ENCODE peak calls at places on chromosomes 7 and 10, in four cellular contexts. One of them, this sample, is unnamed.

GRCh38 chr7:4682621-4683042 is 537 bp downstream of the FOXK1 start:
- DNase-seq in H1: no peak
- DNase-seq in H9: peak; percentile 37
- DNase-seq in mesendoderm: peak; percentile 63
- DNase-seq in this sample: peak; percentile 55

GRCh38 chr7:2495402-2496309 is 19.5 kb upstream of the GRIFIN start:
- DNase-seq in H1: no peak
- DNase-seq in H9: no peak
- DNase-seq in mesendoderm: peak; percentile 73
- DNase-seq in this sample: no peak

GRCh38 chr7:67518580-67518979 is 521.9 kb downstream of the TYW1 start:
- DNase-seq in H1: no peak
- DNase-seq in mesendoderm: no peak
- DNase-seq in H9: no peak
- DNase-seq in this sample: no peak

GRCh38 chr10:80491251-80492102 is 37.4 kb downstream of the TSPAN14 start:
- DNase-seq in H1: no peak
- DNase-seq in H9: no peak
- DNase-seq in mesendoderm: no peak
- DNase-seq in this sample: no peak

GRCh38 chr7:42407311-42407710 is 170.3 kb upstream of the GLI3 start:
- DNase-seq in mesendoderm: no peak
- DNase-seq in H1: no peak
- DNase-seq in H9: no peak
- DNase-seq in this sample: peak; percentile 61

GRCh38 chr7:40918701-40919271 is 784.0 kb downstream of the SUGCT start:
- DNase-seq in mesendoderm: no peak
- DNase-seq in H9: no peak
- DNase-seq in H1: no peak
- DNase-seq in this sample: peak; percentile 95

GRCh38 chr7:27779873-27780272 is 39.9 kb downstream of the TAX1BP1 start:
- DNase-seq in H9: no peak
- DNase-seq in mesendoderm: no peak
- DNase-seq in H1: no peak
- DNase-seq in this sample: no peak

GRCh38 chr7:140863867-140864266 is 60.9 kb downstream of the BRAF start:
- DNase-seq in H1: no peak
- DNase-seq in H9: no peak
- DNase-seq in mesendoderm: no peak
- DNase-seq in this sample: no peak

GRCh38 chr10:32379314-32379949 is 32.5 kb upstream of the EPC1 start:
- DNase-seq in mesendoderm: peak; percentile 85
- DNase-seq in H9: peak; percentile 36
- DNase-seq in H1: no peak
- DNase-seq in this sample: no peak

GRCh38 chr10:124916098-124916584 is 25.8 kb upstream of the ZRANB1 start:
- DNase-seq in H1: no peak
- DNase-seq in H9: no peak
- DNase-seq in mesendoderm: no peak
- DNase-seq in this sample: no peak

GRCh38 chr10:124916585-124917167 is 25.2 kb upstream of the ZRANB1 start:
- DNase-seq in mesendoderm: peak; percentile 98
- DNase-seq in H9: peak; percentile 96
- DNase-seq in H1: peak; percentile 84
- DNase-seq in this sample: peak; percentile 99

GRCh38 chr10:124917939-124918830 is 23.7 kb upstream of the ZRANB1 start:
- DNase-seq in mesendoderm: no peak
- DNase-seq in H9: no peak
- DNase-seq in H1: no peak
- DNase-seq in this sample: no peak

GRCh38 chr10:124918906-124919305 is 23.0 kb upstream of the ZRANB1 start:
- DNase-seq in mesendoderm: no peak
- DNase-seq in H9: no peak
- DNase-seq in H1: no peak
- DNase-seq in this sample: no peak

DNA sequence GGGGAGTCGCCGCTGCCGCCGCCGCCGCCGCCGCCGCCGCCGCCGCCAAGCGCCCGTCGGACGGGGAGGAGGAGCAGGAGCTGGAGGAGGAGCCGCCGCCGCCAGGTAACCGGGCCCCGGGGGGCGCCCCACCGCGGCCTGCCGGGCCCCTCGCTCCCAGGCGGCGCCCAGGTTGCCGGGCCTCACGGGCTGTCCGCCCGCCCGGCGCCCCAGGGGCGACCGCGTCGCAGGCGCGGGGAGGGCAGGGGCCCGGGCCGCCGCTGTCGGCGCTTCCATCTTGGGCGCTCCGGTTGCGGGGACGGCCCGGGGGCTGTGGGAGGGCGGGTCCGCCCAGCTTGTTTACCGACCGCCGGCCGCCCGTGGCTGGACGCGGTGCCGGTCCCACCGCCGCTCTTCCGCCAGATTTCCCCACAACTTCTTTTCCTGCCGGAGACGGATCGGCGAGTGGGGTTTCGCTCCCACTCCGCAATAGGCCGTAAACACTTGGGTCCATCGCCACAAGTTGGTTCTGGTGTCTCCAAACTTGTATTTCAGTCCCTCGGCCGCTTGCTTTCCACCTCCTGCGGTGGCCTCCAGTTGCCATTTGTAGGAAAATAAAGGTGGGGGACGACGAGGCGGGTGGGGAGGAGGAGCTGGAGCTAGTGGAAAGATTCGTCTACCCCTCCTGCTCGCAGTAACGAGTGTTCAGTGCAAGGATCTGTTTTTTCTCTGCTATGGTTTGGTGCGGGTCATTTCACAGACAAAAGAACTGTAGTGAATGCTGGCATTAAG is 24.6 kb upstream of the ZRANB1 start:
- DNase-seq in H1: no peak
- DNase-seq in mesendoderm: peak; percentile 70
- DNase-seq in H9: peak; percentile 43
- DNase-seq in this sample: peak; percentile 67
- H3K79me2 ChIP-seq in H1: peaks cover 55% of the 10 kb centered on the region
- H3K79me2 ChIP-seq in mesendoderm: peaks cover 46% of the 10 kb centered on the region
- H3K79me2 ChIP-seq in H9: peaks cover 42% of the 10 kb centered on the region
- H3K79me2 ChIP-seq in this sample: peaks cover 31% of the 10 kb centered on the region

DNA sequence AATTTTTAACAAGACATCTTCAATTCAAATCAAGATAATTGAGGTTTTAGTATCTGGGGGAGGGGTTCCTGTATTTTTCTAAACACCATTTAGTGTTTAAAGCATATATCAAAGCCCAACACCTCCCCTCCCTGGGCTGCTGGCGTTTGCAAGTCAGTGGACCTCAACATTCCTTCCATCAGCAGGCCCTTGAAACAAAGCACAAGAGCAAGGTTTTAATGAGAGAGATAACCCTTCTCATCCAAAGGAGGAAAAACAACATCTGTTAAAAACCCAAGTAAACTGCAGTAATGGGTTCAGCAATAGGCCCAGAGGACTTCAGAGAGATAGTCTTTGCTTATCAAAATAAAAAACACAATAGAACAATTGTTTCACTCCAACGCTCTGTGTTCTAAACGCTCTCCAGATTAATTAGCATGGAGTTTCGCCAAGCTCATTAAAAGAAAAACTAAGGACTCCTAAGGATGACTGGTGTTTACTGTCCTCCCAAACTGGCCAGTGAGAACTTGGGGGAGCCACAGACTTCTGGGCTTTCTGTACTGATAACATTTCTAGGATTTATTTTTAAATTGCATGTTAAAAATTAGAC is 2.5 kb downstream of the JCAD start:
- DNase-seq in H1: no peak
- DNase-seq in mesendoderm: peak; percentile 96
- DNase-seq in H9: no peak
- DNase-seq in this sample: no peak
- H2AK5ac ChIP-seq in H1: no peak overlapping the region
- H2AK5ac ChIP-seq in mesendoderm: no peak overlapping the region
- H2AK5ac ChIP-seq in H9: no peak overlapping the region
- H2AK5ac ChIP-seq in this sample: no peak overlapping the region

GRCh38 chr7:50697686-50698085 is 85.0 kb downstream of the GRB10 start:
- DNase-seq in mesendoderm: no peak
- DNase-seq in H1: no peak
- DNase-seq in H9: no peak
- DNase-seq in this sample: no peak
- H4K8ac ChIP-seq in mesendoderm: no peak overlapping the region
- H4K8ac ChIP-seq in H1: no peak overlapping the region
- H4K8ac ChIP-seq in H9: no peak overlapping the region
- H4K8ac ChIP-seq in this sample: no peak overlapping the region

DNA sequence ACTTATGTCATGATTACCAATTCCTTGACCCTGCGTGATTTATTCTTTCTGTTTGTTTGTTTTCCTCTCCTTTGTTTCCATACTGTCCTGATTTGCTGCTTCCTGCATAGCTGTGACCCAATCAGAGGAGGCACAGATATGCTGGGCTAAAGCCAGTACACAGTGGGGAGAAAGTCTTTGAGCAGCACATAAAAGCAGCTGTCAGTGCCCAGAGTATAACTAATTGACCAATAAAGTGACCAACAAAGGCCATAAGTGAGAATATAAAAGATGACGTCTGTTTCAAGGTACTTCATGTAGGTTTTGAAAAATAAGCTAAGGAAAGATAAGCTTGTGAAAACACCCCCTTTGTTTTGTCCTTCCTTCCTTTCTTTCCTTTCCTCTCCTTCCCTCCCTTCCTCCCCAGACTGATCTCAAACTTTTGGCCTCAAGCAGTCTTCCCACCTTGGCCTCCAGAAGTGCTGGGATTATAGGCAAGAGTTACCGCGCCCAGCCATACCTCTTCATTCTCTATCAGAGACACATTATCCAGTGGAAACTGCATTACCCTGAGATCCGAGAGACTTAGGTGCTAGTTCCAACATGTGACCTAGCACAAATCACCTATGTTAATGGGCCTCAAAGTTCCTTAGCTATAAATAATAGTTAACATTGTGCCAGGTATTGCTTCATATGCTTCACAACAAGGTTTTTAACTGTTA is 17.0 kb downstream of the BCAP29 start:
- DNase-seq in H1: no peak
- DNase-seq in mesendoderm: peak; percentile 11
- DNase-seq in H9: no peak
- DNase-seq in this sample: no peak
- H3K79me2 ChIP-seq in H1: no peaks in the 10 kb centered on the region
- H3K79me2 ChIP-seq in mesendoderm: no peaks in the 10 kb centered on the region
- H3K79me2 ChIP-seq in H9: no peaks in the 10 kb centered on the region
- H3K79me2 ChIP-seq in this sample: no peaks in the 10 kb centered on the region

DNA sequence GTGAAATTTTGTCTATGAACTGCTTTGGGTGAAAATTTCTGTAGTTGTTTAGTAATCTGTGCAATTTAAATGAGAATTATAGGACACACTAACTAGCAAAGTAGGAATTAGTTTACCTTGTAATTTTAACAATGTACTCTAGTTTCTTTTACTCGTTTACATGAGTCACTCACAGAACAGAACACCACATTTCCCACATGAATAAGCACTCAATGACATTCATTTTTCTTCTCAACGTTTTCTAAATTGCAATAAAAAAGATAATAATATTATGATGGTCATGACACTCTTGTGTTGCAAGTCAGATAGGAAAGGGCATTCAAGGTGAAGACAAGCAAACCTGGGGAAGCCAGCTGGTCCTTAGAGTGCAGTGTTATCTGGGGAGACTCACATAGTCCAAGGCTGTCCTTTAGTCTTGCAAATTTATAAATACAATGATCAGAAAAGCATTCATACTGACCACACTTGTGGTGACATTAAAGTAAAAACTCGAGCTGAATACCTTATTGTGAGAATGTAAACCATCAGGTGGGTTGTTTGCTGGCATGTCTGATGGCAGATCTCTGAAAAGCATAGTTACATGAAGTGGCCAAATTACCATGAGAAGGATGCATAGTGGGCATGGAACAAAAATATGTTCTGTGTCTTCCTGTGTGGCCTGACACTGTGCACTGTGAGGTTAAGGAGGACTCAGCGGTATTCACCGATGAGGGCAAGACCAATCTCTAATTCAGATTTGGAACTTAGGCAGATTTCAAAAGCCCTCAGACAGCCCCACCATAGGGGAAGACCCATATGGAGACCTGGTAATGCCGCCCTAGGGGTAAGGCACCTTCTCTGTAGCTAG is 158.9 kb upstream of the ASAH2 start:
- DNase-seq in mesendoderm: no peak
- DNase-seq in H9: no peak
- DNase-seq in H1: no peak
- DNase-seq in this sample: no peak
- H2AK5ac ChIP-seq in mesendoderm: no peak overlapping the region
- H2AK5ac ChIP-seq in H9: no peak overlapping the region
- H2AK5ac ChIP-seq in H1: peak overlapping the region; percentile 29
- H2AK5ac ChIP-seq in this sample: no peak overlapping the region

GRCh38 chr10:110444009-110444347 is 53.7 kb upstream of the DUSP5 start:
- DNase-seq in mesendoderm: no peak
- DNase-seq in H1: no peak
- DNase-seq in H9: no peak
- DNase-seq in this sample: no peak

GRCh38 chr10:110447886-110448285 is 49.8 kb upstream of the DUSP5 start:
- DNase-seq in H1: no peak
- DNase-seq in mesendoderm: no peak
- DNase-seq in H9: no peak
- DNase-seq in this sample: no peak

GRCh38 chr10:110445871-110446270 is 51.8 kb upstream of the DUSP5 start:
- DNase-seq in H1: no peak
- DNase-seq in mesendoderm: no peak
- DNase-seq in H9: no peak
- DNase-seq in this sample: no peak

GRCh38 chr10:110446954-110447608 is 50.6 kb upstream of the DUSP5 start:
- DNase-seq in H1: no peak
- DNase-seq in mesendoderm: peak; percentile 58
- DNase-seq in H9: no peak
- DNase-seq in this sample: peak; percentile 71

GRCh38 chr10:110446277-110446676 is 51.4 kb upstream of the DUSP5 start:
- DNase-seq in mesendoderm: no peak
- DNase-seq in H9: no peak
- DNase-seq in H1: no peak
- DNase-seq in this sample: no peak
- H4K8ac ChIP-seq in mesendoderm: no peak overlapping the region
- H4K8ac ChIP-seq in H9: no peak overlapping the region
- H4K8ac ChIP-seq in H1: no peak overlapping the region
- H4K8ac ChIP-seq in this sample: no peak overlapping the region

DNA sequence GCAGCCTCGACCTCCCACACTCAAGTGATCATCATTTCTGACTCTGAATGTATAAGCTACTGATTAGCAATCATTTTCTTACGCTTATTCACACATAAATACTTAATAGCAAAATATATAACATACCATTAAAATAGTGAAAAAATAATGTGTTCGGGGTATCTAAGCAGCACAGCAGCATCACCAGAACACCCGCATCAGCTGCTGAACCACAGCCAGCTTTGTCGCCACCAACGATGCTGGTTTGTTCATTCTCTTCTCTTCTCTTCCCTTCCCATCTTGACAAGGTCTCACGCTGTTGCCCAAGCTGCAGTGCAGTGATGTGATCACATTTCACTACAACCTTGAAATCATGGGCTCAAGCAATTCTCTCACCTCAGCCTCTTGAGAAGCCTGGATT is 425.1 kb upstream of the LRGUK start:
- DNase-seq in H1: no peak
- DNase-seq in H9: no peak
- DNase-seq in mesendoderm: peak; percentile 18
- DNase-seq in this sample: no peak
- H3K79me2 ChIP-seq in H1: no peaks in the 10 kb centered on the region
- H3K79me2 ChIP-seq in H9: no peaks in the 10 kb centered on the region
- H3K79me2 ChIP-seq in mesendoderm: no peaks in the 10 kb centered on the region
- H3K79me2 ChIP-seq in this sample: no peaks in the 10 kb centered on the region

This sample was measured in trophoblast cell.